ENCODE peak calls at places on chromosome 2, in five cellular contexts. L is DND-41, U is AG04450, Y is transverse colon, J is choroid plexus epithelial cell. A is an unnamed sample.

GRCh38 chr2:48694143-48694542 is 61.4 kb downstream of the LHCGR start:
- DNase-seq in Y (no peak), U (no peak), L (no peak), J (peak; percentile 67), A (no peak)

GRCh38 chr2:170530284-170530745 is 184.8 kb upstream of the SP5 start:
- DNase-seq in Y (peak; percentile 79), L (no peak), J (peak; percentile 96), U (peak; percentile 18), A (peak; percentile 85)

GRCh38 chr2:121128741-121129659 is 156.0 kb downstream of the TFCP2L1 start:
- DNase-seq in L (no peak), U (no peak), Y (peak; percentile 89), J (peak; percentile 51), A (peak; percentile 15)

GRCh38 chr2:52113338-52113737 is 1081.4 kb upstream of the NRXN1 start:
- DNase-seq in J (peak; percentile 40), L (no peak), U (peak; percentile 18), Y (no peak), A (peak; percentile 41)

GRCh38 chr2:33216508-33217182 is 259.8 kb upstream of the RASGRP3 start:
- DNase-seq in L (no peak), Y (peak; percentile 10), U (no peak), J (peak; percentile 63), A (no peak)

GRCh38 chr2:30978044-30978443 is 160.2 kb downstream of the GALNT14 start:
- DNase-seq in Y (no peak), J (no peak), L (no peak), U (no peak), A (no peak)

GRCh38 chr2:60414731-60415130 is 138.7 kb downstream of the BCL11A start:
- DNase-seq in L (no peak), U (no peak), Y (no peak), J (peak; percentile 65), A (peak; percentile 45)

GRCh38 chr2:107093426-107093957 is 207.5 kb upstream of the ST6GAL2 start:
- DNase-seq in U (no peak), J (no peak), Y (no peak), L (no peak), A (no peak)

GRCh38 chr2:138713069-138713496 is 67.1 kb downstream of the NXPH2 start:
- DNase-seq in L (no peak), J (no peak), U (no peak), Y (no peak), A (no peak)

DNA sequence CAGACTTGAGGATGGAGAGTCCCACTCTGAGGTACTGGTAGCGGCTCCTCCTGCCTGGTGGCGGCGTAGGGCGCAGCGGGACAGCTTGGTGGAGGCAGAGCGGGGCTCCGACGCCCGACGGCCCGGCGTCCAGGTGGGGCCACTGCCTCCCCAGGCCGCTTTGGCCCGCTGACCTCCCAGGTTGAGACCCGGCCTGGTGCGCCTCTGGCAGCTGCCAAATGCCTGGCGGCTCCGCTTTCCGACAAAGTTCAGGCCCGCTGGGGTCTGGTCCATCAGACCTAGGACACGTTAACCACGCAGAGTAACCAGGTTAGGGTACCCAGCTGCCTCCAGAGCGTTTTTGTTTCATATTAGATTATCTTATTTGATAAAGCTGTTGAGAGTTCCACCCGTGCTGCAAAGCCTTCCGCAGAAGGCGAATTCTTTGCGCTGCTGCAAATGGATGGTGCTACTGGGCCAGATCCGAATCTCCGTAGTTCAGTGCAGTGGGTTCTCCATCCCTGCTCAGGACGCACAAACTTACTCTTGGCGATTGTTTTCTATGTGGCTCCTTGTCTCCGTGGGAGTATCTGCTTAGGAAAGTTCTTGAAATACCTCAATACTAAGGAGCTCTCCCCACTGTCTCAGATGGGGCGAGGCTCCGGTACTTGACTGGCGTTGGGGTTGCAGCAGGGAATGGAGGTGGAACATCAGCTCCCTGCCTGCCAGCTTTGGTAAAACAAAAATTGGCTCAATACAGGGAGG is 405.9 kb downstream of the XIRP2 start:
- DNase-seq in U (no peak), J (peak; percentile 67), L (no peak), Y (peak; percentile 38), A (peak; percentile 28)
- H3K4me3 ChIP-seq in U (peak overlapping the region; percentile 70), J (peak overlapping the region; percentile 79), L (no peak overlapping the region), Y (peak overlapping the region; percentile 74), A (peak overlapping the region; percentile 57)

DNA sequence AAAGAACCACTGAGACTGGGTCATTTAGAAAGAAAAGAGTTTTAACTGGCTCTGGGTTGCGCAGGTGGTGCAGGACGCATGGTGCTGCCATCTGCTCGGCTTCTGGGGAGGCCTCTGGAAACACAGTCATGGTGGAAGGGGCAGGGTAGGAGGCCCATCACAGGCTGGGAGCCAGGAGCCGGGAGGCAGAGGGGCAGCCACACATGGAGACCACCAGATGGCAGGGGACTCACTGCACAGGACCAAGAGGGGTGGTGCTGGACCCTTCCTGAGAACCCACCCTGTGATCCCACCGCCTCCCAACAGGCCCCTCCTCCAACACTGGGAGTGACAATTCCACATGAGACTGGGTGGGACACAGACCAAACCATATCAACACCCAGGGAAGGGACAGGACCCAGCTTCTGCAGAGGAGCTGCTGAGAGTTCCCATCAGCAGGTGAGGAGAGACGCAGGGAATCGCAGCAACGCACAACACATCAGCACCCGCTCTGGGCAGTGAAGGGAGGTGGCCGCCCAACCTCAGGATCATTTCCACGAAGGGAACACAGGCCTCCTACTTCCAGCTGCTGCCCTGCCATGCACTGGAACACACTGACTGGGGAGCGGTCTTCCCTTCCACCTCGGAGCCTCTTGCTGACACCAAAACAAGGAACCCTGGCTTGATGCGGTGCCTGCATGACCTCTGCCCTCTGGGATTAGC is 130.7 kb downstream of the TPO start:
- DNase-seq in L (no peak), J (no peak), Y (no peak), U (no peak), A (no peak)
- TF ChIP-seq CTCF in L (no peak), J (no peak), Y (no peak), U (no peak), A (no peak)

DNA sequence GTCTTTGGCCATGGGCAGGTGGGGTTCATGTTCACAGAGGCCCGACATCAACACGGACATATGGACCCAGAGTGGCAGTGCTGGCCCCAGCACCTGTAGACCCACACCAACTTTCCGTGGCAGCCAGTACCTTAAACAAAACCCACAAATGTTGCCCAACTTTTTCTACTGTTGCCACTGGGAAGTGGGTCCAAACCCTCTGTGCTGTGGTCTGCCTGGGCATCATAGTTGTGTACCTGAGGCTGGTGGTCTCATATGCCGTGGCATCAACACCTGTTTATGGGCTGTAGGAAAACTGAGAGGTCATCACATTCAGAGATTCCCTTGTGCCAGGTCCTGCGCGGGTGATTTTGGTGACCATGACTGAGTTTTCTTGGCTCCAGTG is 79.9 kb downstream of the SH3RF3 start:
- DNase-seq in Y (no peak), U (no peak), L (no peak), J (no peak), A (no peak)
- H3K4me3 ChIP-seq in Y (no peak overlapping the region), U (no peak overlapping the region), L (no peak overlapping the region), J (no peak overlapping the region), A (no peak overlapping the region)

GRCh38 chr2:59276033-59276432 is 1034.9 kb upstream of the FANCL start:
- DNase-seq in U (no peak), J (no peak), L (no peak), Y (no peak), A (no peak)
- TF ChIP-seq CTCF in U (no peak), J (peak; percentile 23), L (peak; percentile 35), Y (no peak), A (no peak)

DNA sequence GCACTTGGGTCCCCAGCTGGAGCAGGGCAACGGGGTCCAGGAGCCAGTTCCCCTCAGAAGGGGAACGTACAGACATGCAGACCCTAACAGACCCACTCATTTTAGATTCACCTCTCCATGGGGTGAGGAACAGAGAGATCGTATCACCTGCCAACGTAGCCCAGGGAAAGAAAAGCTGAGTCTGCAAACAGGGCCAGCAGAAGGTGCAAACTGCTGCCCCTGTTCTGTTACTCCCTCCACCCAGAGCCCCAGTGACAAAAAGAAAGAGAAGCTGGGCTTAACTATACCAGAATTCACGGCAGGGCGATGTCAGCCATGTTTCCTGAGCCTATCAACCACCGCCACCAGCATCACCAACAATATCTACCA is 817 bp upstream of the HS1BP3 start:
- DNase-seq in L (no peak), J (no peak), U (no peak), Y (no peak), A (no peak)
- H3K4me3 ChIP-seq in L (no peak overlapping the region), J (peak overlapping the region; percentile 94), U (peak overlapping the region; percentile 70), Y (peak overlapping the region; percentile 91), A (peak overlapping the region; percentile 67)

A was measured in fibroblast of mammary gland.